ENCODE peak calls at places on chromosomes 11 and 22, in nine cellular contexts. S is naive thymus-derived CD4-positive, alpha-beta T cell; I is EL; B is A549; E is aorta; H is stimulated activated CD4-positive, alpha-beta T cell treated with anti-CD3 and anti-CD28 coated beads, Interleukin-1b, Interleukin-23, amount 100 ng/mL, for 24 hours; Q is stomach; C is pancreas; G is astrocyte of the hippocampus. R is an unnamed sample.

GRCh38 chr11:8321876-8322275 is 58.2 kb upstream of the LMO1 start:
- DNase-seq in G (no peak), S (no peak), B (no peak), Q (no peak), H (no peak), C (no peak), I (no peak), E (peak), R (no peak)

GRCh38 chr22:31838917-31839316 is 85.1 kb downstream of the DEPDC5 start:
- DNase-seq in Q (no peak), G (no peak), B (no peak), E (no peak), C (no peak), I (no peak), S (no peak), H (no peak), R (no peak)

GRCh38 chr11:123560001-123560400 is 94.4 kb downstream of the SCN3B start:
- DNase-seq in C (peak), G (peak), I (peak), E (peak), H (no peak), Q (peak), S (peak), B (no peak), R (no peak)

GRCh38 chr22:47130883-47131610 is 368.6 kb downstream of the TBC1D22A start:
- DNase-seq in S (no peak), H (no peak), E (peak), C (no peak), Q (no peak), I (no peak), G (no peak), B (no peak), R (no peak)

GRCh38 chr11:130523609-130524008 is 75.2 kb downstream of the ADAMTS15 start:
- DNase-seq in G (peak), I (peak), Q (no peak), S (no peak), B (no peak), E (peak), H (no peak), C (no peak), R (no peak)

GRCh38 chr11:2587132-2587930 is 112.5 kb downstream of the KCNQ1OT1 start:
- DNase-seq in G (no peak), Q (peak), B (no peak), I (no peak), C (no peak), H (no peak), E (peak), S (no peak), R (no peak)

GRCh38 chr11:47272706-47273105 is 2.8 kb downstream of the MADD start:
- DNase-seq in I (no peak), Q (no peak), G (peak), S (no peak), B (no peak), C (no peak), E (no peak), H (no peak), R (no peak)

GRCh38 chr11:57458060-57458409 is 2.3 kb upstream of the RTN4RL2 start:
- DNase-seq in G (no peak), H (no peak), S (no peak), E (no peak), C (no peak), B (no peak), Q (no peak), I (no peak), R (no peak)

GRCh38 chr11:111195192-111195591 is 50.3 kb upstream of the POU2AF2 start:
- DNase-seq in I (no peak), C (no peak), E (no peak), G (no peak), Q (no peak), B (no peak), H (no peak), S (no peak), R (no peak)

GRCh38 chr22:27804016-27804415 is 2.5 kb upstream of the MN1 start:
- DNase-seq in H (no peak), C (no peak), Q (no peak), I (no peak), G (no peak), B (no peak), S (no peak), E (no peak), R (no peak)

GRCh38 chr11:92765965-92766371 is 203.5 kb upstream of the MTNR1B start:
- DNase-seq in H (no peak), S (no peak), B (no peak), Q (no peak), G (peak), I (peak), C (no peak), E (peak), R (no peak)

GRCh38 chr11:69541501-69542313 is 60.2 kb downstream of the LINC01488 start:
- DNase-seq in Q (no peak), H (no peak), I (peak), G (peak), C (peak), E (no peak), S (no peak), B (peak), R (no peak)

GRCh38 chr11:73234403-73235181 is 16.5 kb downstream of the P2RY2 start:
- DNase-seq in Q (no peak), B (no peak), C (no peak), G (no peak), I (no peak), E (peak), S (no peak), H (no peak), R (no peak)

GRCh38 chr11:61193596-61193995 is 9.7 kb upstream of the PGA3 start:
- DNase-seq in S (no peak), C (no peak), G (no peak), I (no peak), H (no peak), Q (peak), B (no peak), E (no peak), R (no peak)

GRCh38 chr11:44793350-44794090 is 66.8 kb downstream of the TSPAN18 start:
- DNase-seq in G (peak), Q (no peak), I (no peak), E (no peak), H (no peak), S (no peak), B (no peak), C (no peak), R (no peak)

GRCh38 chr11:36452231-36452630 is 57.8 kb downstream of the TRAF6 start:
- DNase-seq in C (no peak), S (no peak), B (no peak), H (no peak), I (no peak), G (peak), Q (no peak), E (no peak), R (no peak)

GRCh38 chr22:33405194-33405593 is 347.0 kb upstream of the SYN3 start:
- DNase-seq in H (no peak), E (no peak), B (no peak), S (no peak), Q (no peak), C (no peak), G (peak), I (no peak), R (no peak)

GRCh38 chr22:37503850-37504249 is 15.4 kb downstream of the CARD10 start:
- DNase-seq in G (no peak), B (peak), S (no peak), Q (peak), I (no peak), E (no peak), H (no peak), C (peak), R (no peak)

GRCh38 chr11:111413849-111414248 is 34.8 kb upstream of the POU2AF1 start:
- DNase-seq in C (no peak), I (no peak), B (no peak), E (no peak), H (no peak), G (no peak), Q (no peak), S (no peak), R (no peak)

GRCh38 chr22:50691521-50691920 is 18.9 kb downstream of the SHANK3 start:
- DNase-seq in H (no peak), C (no peak), Q (no peak), G (peak), E (peak), S (peak), B (no peak), I (peak), R (no peak)

GRCh38 chr11:63944987-63945386 is 6.2 kb downstream of the NAA40 start:
- DNase-seq in C (peak), G (no peak), Q (no peak), B (no peak), I (no peak), S (no peak), E (no peak), H (no peak), R (no peak)

GRCh38 chr11:77879218-77879617 is 58.3 kb downstream of the AAMDC start:
- DNase-seq in B (no peak), Q (no peak), E (peak), G (no peak), C (no peak), H (no peak), I (peak), S (no peak), R (no peak)

GRCh38 chr11:20031155-20032001 is 128.9 kb downstream of the DBX1 start:
- DNase-seq in H (no peak), S (no peak), G (peak), I (peak), B (no peak), E (no peak), C (no peak), Q (no peak), R (no peak)

R was measured in naive thymus-derived CD8-positive, alpha-beta T cell.